ENCODE peak calls at places on chromosomes 6 and 20, in eight cellular contexts. J is stimulated activated CD4-positive, alpha-beta T cell treated with anti-CD3 and anti-CD28 coated beads, Interleukin-15, amount 100 ng/mL, for 1 hour; W is ovary; V is HS-27A; M is CD8-positive, alpha-beta T cell; E is activated CD4-positive, alpha-beta T cell treated with anti-CD3 and anti-CD28 coated beads for 48 hours; B is cardiac fibroblast; F is HTR-8/SVneo. K is an unnamed sample.

GRCh38 chr6:1758076-1758679 is 148.5 kb downstream of the FOXC1 start:
- DNase-seq in J (no peak), W (no peak), V (no peak), M (no peak), E (no peak), B (no peak), F (no peak), K (no peak)

GRCh38 chr6:6008648-6009421 is 2.1 kb upstream of the NRN1 start:
- DNase-seq in J (no peak), W (peak), V (no peak), M (no peak), E (peak), B (peak), F (no peak), K (no peak)

GRCh38 chr6:26031151-26031594 is 56.1 kb upstream of the HFE start:
- DNase-seq in J (no peak), W (no peak), V (no peak), M (no peak), E (no peak), B (no peak), F (no peak), K (no peak)

GRCh38 chr6:108186226-108186625 is 20.4 kb downstream of the NR2E1 start:
- DNase-seq in J (no peak), W (no peak), V (no peak), M (no peak), E (no peak), B (no peak), F (no peak), K (no peak)

GRCh38 chr20:42260216-42260615 is 642.0 kb upstream of the CHD6 start:
- DNase-seq in J (no peak), W (no peak), V (no peak), M (no peak), E (no peak), B (no peak), F (no peak), K (no peak)

GRCh38 chr20:17024513-17025105 is 202.2 kb upstream of the PCSK2 start:
- DNase-seq in J (no peak), W (no peak), V (peak), M (no peak), E (no peak), B (no peak), F (no peak), K (no peak)

GRCh38 chr20:23022849-23023248 is 12.3 kb upstream of the SSTR4 start:
- DNase-seq in J (no peak), W (no peak), V (no peak), M (no peak), E (no peak), B (peak), F (no peak), K (no peak)

GRCh38 chr6:8462694-8463093 is 27.3 kb upstream of the SLC35B3 start:
- DNase-seq in J (no peak), W (no peak), V (no peak), M (no peak), E (no peak), B (no peak), F (no peak), K (no peak)

GRCh38 chr20:19757973-19758887 is at the start of gene RIN2:
- DNase-seq in J (no peak), W (peak), V (peak), M (no peak), E (peak), B (peak), F (peak), K (peak)

GRCh38 chr6:108170607-108171290 is 4.9 kb downstream of the NR2E1 start:
- DNase-seq in J (no peak), W (no peak), V (no peak), M (no peak), E (no peak), B (no peak), F (no peak), K (no peak)

GRCh38 chr6:79077680-79078056 is 386 bp downstream of the PHIP start:
- DNase-seq in J (no peak), W (no peak), V (no peak), M (no peak), E (peak), B (no peak), F (peak), K (peak)

GRCh38 chr6:134774244-134774643 is 175.7 kb downstream of the ALDH8A1 start:
- DNase-seq in J (no peak), W (no peak), V (no peak), M (no peak), E (no peak), B (peak), F (no peak), K (no peak)

GRCh38 chr20:47605673-47606413 is 104.2 kb downstream of the NCOA3 start:
- DNase-seq in J (no peak), W (no peak), V (no peak), M (no peak), E (no peak), B (no peak), F (no peak), K (no peak)

GRCh38 chr6:53313784-53314382 is 34.9 kb downstream of the ELOVL5 start:
- DNase-seq in J (no peak), W (no peak), V (no peak), M (no peak), E (no peak), B (peak), F (no peak), K (no peak)

GRCh38 chr6:145017516-145017915 is 717.8 kb downstream of the EPM2A start:
- DNase-seq in J (no peak), W (no peak), V (no peak), M (no peak), E (no peak), B (no peak), F (no peak), K (no peak)

GRCh38 chr20:22616551-22616950 is 32.2 kb upstream of the FOXA2 start:
- DNase-seq in J (no peak), W (no peak), V (no peak), M (no peak), E (no peak), B (no peak), F (no peak), K (no peak)

GRCh38 chr6:126127662-126128061 is 141.3 kb downstream of the TRMT11 start:
- DNase-seq in J (no peak), W (no peak), V (no peak), M (no peak), E (no peak), B (no peak), F (no peak), K (no peak)

GRCh38 chr6:80333342-80333741 is 226.9 kb downstream of the BCKDHB start:
- DNase-seq in J (no peak), W (no peak), V (no peak), M (no peak), E (no peak), B (no peak), F (no peak), K (no peak)

GRCh38 chr20:6623989-6624388 is 143.5 kb upstream of the BMP2 start:
- DNase-seq in J (no peak), W (no peak), V (no peak), M (no peak), E (no peak), B (no peak), F (no peak), K (no peak)